ENCODE peak calls at places on chromosomes 13 and 19, in nine cellular contexts. R is psoas muscle, Z is colonic mucosa, J is ascending aorta, O is A549, Y is heart right ventricle, I is right atrium auricular region, N is IMR-90, S is ovary. V is an unnamed sample.

GRCh38 chr13:65959305-65959704 is 1270.8 kb downstream of the PCDH9 start:
- DNase-seq in Y (no peak), S (no peak), J (no peak), I (no peak), R (no peak), Z (no peak), O (no peak), N (peak; percentile 28), V (no peak)

GRCh38 chr13:112444001-112444311 is 67.8 kb downstream of the SPACA7 start:
- DNase-seq in Z (peak; percentile 68), R (peak; percentile 63), S (no peak), N (peak; percentile 42), I (peak; percentile 57), J (no peak), Y (peak; percentile 46), O (peak; percentile 50), V (peak; percentile 64)

GRCh38 chr13:40798380-40798779 is 9.0 kb downstream of the SLC25A15 start:
- DNase-seq in Z (no peak), J (no peak), O (no peak), S (no peak), Y (no peak), R (no peak), N (no peak), I (no peak), V (no peak)

GRCh38 chr19:48968179-48968661 is 3.1 kb downstream of the FTL start:
- DNase-seq in O (no peak), N (peak; percentile 49), R (no peak), Y (no peak), I (no peak), Z (no peak), S (no peak), J (no peak), V (no peak)

GRCh38 chr19:9014809-9015208 is 4.6 kb upstream of the MUC16 start:
- DNase-seq in N (no peak), Z (no peak), J (no peak), Y (no peak), I (no peak), O (peak; percentile 15), S (no peak), R (no peak), V (no peak)

GRCh38 chr13:30301827-30302226 is 5.5 kb downstream of the KATNAL1 start:
- DNase-seq in I (no peak), J (no peak), S (no peak), N (no peak), Y (no peak), R (no peak), O (no peak), Z (no peak), V (no peak)

GRCh38 chr19:35740423-35741215 is 1.6 kb downstream of the IGFLR1 start:
- DNase-seq in N (peak; percentile 93), I (peak; percentile 98), Y (peak; percentile 98), O (peak; percentile 97), J (peak; percentile 94), R (peak; percentile 99), S (peak; percentile 99), Z (peak; percentile 99), V (peak; percentile 99)

GRCh38 chr19:39223703-39224279 is 19.7 kb upstream of the SYCN start:
- DNase-seq in J (no peak), Z (no peak), O (no peak), R (no peak), N (peak; percentile 19), S (no peak), I (no peak), Y (no peak), V (no peak)

GRCh38 chr13:33401238-33401637 is 115.7 kb upstream of the STARD13 start:
- DNase-seq in J (no peak), R (no peak), N (no peak), I (no peak), O (no peak), Y (peak; percentile 53), Z (peak; percentile 78), S (no peak), V (no peak)

GRCh38 chr13:46554971-46555370 is 2.0 kb downstream of the LRCH1 start:
- DNase-seq in R (no peak), J (no peak), S (no peak), N (peak; percentile 68), Y (no peak), O (no peak), Z (no peak), I (no peak), V (no peak)
- H3K4me3 ChIP-seq in R (peak overlapping the region; percentile 92), J (peak overlapping the region; percentile 100), S (peak overlapping the region; percentile 65), N (peak overlapping the region; percentile 71), Y (peak overlapping the region; percentile 96), O (peak overlapping the region; percentile 92), Z (peak overlapping the region; percentile 86), I (peak overlapping the region; percentile 98), V (peak overlapping the region; percentile 88)

GRCh38 chr19:19404879-19405860 is at the start of gene GATAD2A:
- DNase-seq in I (peak; percentile 95), R (peak; percentile 98), Z (peak; percentile 96), O (peak; percentile 87), Y (peak; percentile 93), S (peak; percentile 94), N (peak; percentile 89), J (peak; percentile 77), V (peak; percentile 97)

GRCh38 chr19:19402656-19403372 is 2.7 kb upstream of the GATAD2A start:
- DNase-seq in S (no peak), R (no peak), Z (no peak), O (no peak), I (no peak), J (no peak), Y (no peak), N (no peak), V (no peak)

GRCh38 chr19:19403373-19403901 is 2.0 kb upstream of the GATAD2A start:
- DNase-seq in S (no peak), Y (no peak), Z (no peak), J (no peak), O (no peak), N (peak; percentile 44), I (no peak), R (peak; percentile 64), V (no peak)

GRCh38 chr19:19399733-19400438 is 5.6 kb upstream of the GATAD2A start:
- DNase-seq in Z (no peak), J (no peak), N (peak; percentile 38), S (no peak), I (no peak), R (no peak), Y (no peak), O (no peak), V (no peak)
- TF ChIP-seq CTCF in Z (no peak), J (peak; percentile 6), N (peak; percentile 12), S (no peak), I (peak; percentile 18), R (peak; percentile 8), Y (no peak), O (no peak), V (no peak)

GRCh38 chr13:101515504-101515903 is 63.0 kb downstream of the ITGBL1 start:
- DNase-seq in O (no peak), J (no peak), S (no peak), N (no peak), R (no peak), I (no peak), Y (no peak), Z (no peak), V (no peak)
- H3K4me3 ChIP-seq in O (no peak overlapping the region), J (no peak overlapping the region), S (no peak overlapping the region), N (no peak overlapping the region), R (no peak overlapping the region), I (no peak overlapping the region), Y (no peak overlapping the region), Z (no peak overlapping the region), V (no peak overlapping the region)

GRCh38 chr13:111153977-111154332 is 38.8 kb downstream of the ARHGEF7 start:
- DNase-seq in N (no peak), R (no peak), Z (peak; percentile 52), O (no peak), Y (no peak), I (peak; percentile 70), J (no peak), S (no peak), V (peak; percentile 81)
- TF ChIP-seq CTCF in N (no peak), R (no peak), Z (no peak), O (no peak), Y (peak; percentile 47), I (peak; percentile 38), J (peak; percentile 48), S (no peak), V (no peak)

DNA sequence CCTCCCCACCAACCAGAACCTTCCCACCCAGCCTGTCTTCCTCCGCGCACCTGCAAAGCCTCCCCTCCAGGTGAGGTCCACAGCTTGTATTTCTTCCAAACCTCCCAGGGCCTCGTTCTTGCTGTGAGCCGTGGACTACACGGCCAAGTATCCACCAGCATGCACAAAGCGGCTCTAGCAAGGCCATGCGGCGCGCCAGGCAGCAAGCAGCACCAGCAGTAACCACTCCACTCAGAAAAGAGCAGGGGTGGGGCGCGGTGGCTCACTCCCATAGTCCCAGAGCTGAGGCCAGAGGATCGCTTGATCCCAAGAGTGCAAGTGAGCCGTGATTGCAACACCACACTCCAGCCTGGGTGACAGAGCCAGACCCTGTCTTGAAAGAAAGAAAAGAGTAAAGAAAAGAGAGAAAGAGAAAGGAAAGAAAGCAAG is 4.7 kb downstream of the CCDC8 start:
- DNase-seq in N (peak; percentile 28), I (peak; percentile 89), O (no peak), R (peak; percentile 79), S (peak; percentile 89), Z (peak; percentile 57), Y (peak; percentile 42), J (no peak), V (peak; percentile 92)
- H3K4me3 ChIP-seq in N (no peak overlapping the region), I (no peak overlapping the region), O (no peak overlapping the region), R (peak overlapping the region; percentile 18), S (no peak overlapping the region), Z (no peak overlapping the region), Y (peak overlapping the region; percentile 30), J (peak overlapping the region; percentile 37), V (peak overlapping the region; percentile 65)